ENCODE peak calls at places on chromosomes 6 and 20, in six cellular contexts. G, U, W, E, Q and S are unnamed samples.

GRCh38 chr6:170290306-170291128 is at the start of gene DLL1:
- DNase-seq in G (no peak), U (peak; percentile 40), W (no peak), E (peak; percentile 16), Q (peak; percentile 86), S (peak; percentile 87)

GRCh38 chr6:16236648-16237199 is 1.7 kb upstream of the GMPR start:
- DNase-seq in G (peak; percentile 46), U (no peak), W (peak; percentile 24), E (peak; percentile 23), Q (no peak), S (no peak)

GRCh38 chr6:44275749-44276648 is 5.7 kb downstream of the TMEM151B start:
- DNase-seq in G (no peak), U (peak; percentile 46), W (no peak), E (no peak), Q (no peak), S (peak; percentile 79)

GRCh38 chr20:61965606-61966491 is 99.8 kb downstream of the TAF4 start:
- DNase-seq in G (no peak), U (no peak), W (no peak), E (no peak), Q (no peak), S (no peak)

GRCh38 chr6:35381132-35381531 is 38.8 kb downstream of the PPARD start:
- DNase-seq in G (no peak), U (no peak), W (no peak), E (no peak), Q (no peak), S (no peak)

GRCh38 chr6:4624726-4625125 is 151.5 kb upstream of the CDYL start:
- DNase-seq in G (no peak), U (no peak), W (no peak), E (no peak), Q (no peak), S (no peak)

GRCh38 chr6:31660224-31660997 is at the start of gene C6orf47:
- DNase-seq in G (peak; percentile 71), U (peak; percentile 77), W (no peak), E (peak; percentile 86), Q (peak; percentile 76), S (peak; percentile 94)

GRCh38 chr6:141548969-141549368 is 583.8 kb upstream of the GJE1 start:
- DNase-seq in G (no peak), U (no peak), W (no peak), E (peak; percentile 18), Q (no peak), S (no peak)

GRCh38 chr20:43736588-43737091 is 9.8 kb upstream of the GTSF1L start:
- DNase-seq in G (no peak), U (no peak), W (no peak), E (no peak), Q (no peak), S (no peak)

GRCh38 chr6:127796713-127797112 is 104.1 kb downstream of the THEMIS start:
- DNase-seq in G (no peak), U (no peak), W (no peak), E (no peak), Q (no peak), S (no peak)

GRCh38 chr20:63858393-63859165 is 2.7 kb upstream of the ABHD16B start:
- DNase-seq in G (no peak), U (no peak), W (no peak), E (no peak), Q (no peak), S (no peak)

GRCh38 chr20:2133318-2134183 is 31.9 kb downstream of the STK35 start:
- DNase-seq in G (peak; percentile 65), U (no peak), W (peak; percentile 65), E (no peak), Q (no peak), S (no peak)

GRCh38 chr6:24453921-24454320 is 35.5 kb downstream of the GPLD1 start:
- DNase-seq in G (no peak), U (no peak), W (no peak), E (no peak), Q (no peak), S (no peak)